ENCODE peak calls at places on chromosomes 11 and 22, in five cellular contexts. O is fibroblast of the conjunctiva, B is mammary epithelial cell, I is PC-3, V is anterior cingulate cortex. F is an unnamed sample.

GRCh38 chr22:25775501-25775900 is 33.5 kb downstream of the MYO18B start:
- DNase-seq in B (peak), O (no peak), I (no peak), V (no peak), F (no peak)

GRCh38 chr11:19460718-19461405 is 220.1 kb upstream of the E2F8 start:
- DNase-seq in V (no peak), I (no peak), B (peak), O (peak), F (no peak)

GRCh38 chr11:104151404-104152204 is 12.3 kb downstream of the PDGFD start:
- DNase-seq in O (no peak), B (no peak), V (no peak), I (peak), F (no peak)

GRCh38 chr11:126485021-126485781 is 129.7 kb downstream of the ST3GAL4 start:
- DNase-seq in O (no peak), I (peak), V (no peak), B (peak), F (no peak)

GRCh38 chr11:83713701-83714100 is 427.5 kb upstream of the CCDC90B start:
- DNase-seq in O (peak), I (no peak), B (no peak), V (peak), F (no peak)

GRCh38 chr22:36587289-36588154 is 58.6 kb upstream of the EIF3D start:
- DNase-seq in I (peak), B (no peak), O (peak), V (no peak), F (peak)

GRCh38 chr11:65588199-65589054 is 7.2 kb downstream of the KCNK7 start:
- DNase-seq in I (peak), V (no peak), B (no peak), O (no peak), F (peak)

GRCh38 chr11:130396965-130397364 is 31.4 kb downstream of the ADAMTS8 start:
- DNase-seq in I (no peak), O (no peak), B (no peak), V (no peak), F (no peak)

F was measured in foreskin keratinocyte.